ENCODE peak calls at places on chromosomes 3 and 15, in seven cellular contexts. One of them, this sample, is unnamed.

GRCh38 chr3:197027151-197027895 is 2.3 kb downstream of the MELTF start:
- DNase-seq in GM04504: no peak
- DNase-seq in NCI-H2081: no peak
- DNase-seq in AG08396: peak; percentile 19
- DNase-seq in stimulated activated CD4-positive, alpha-beta T cell treated with anti-CD3 and anti-CD28 coated beads, Interleukin-12 subunit alpha, Interleukin-12 subunit beta, amount 100 ng/mL, for 4 hours: no peak
- DNase-seq in upper lobe of right lung: no peak
- DNase-seq in brain microvascular endothelial cell: no peak
- DNase-seq in this sample: no peak

GRCh38 chr3:94132777-94133176 is 69.9 kb downstream of the NSUN3 start:
- DNase-seq in stimulated activated CD4-positive, alpha-beta T cell treated with anti-CD3 and anti-CD28 coated beads, Interleukin-12 subunit alpha, Interleukin-12 subunit beta, amount 100 ng/mL, for 4 hours: no peak
- DNase-seq in GM04504: no peak
- DNase-seq in NCI-H2081: no peak
- DNase-seq in brain microvascular endothelial cell: no peak
- DNase-seq in upper lobe of right lung: no peak
- DNase-seq in AG08396: no peak
- DNase-seq in this sample: no peak

GRCh38 chr3:23128655-23129054 is 74.5 kb upstream of the UBE2E2 start:
- DNase-seq in brain microvascular endothelial cell: no peak
- DNase-seq in upper lobe of right lung: no peak
- DNase-seq in NCI-H2081: no peak
- DNase-seq in AG08396: no peak
- DNase-seq in stimulated activated CD4-positive, alpha-beta T cell treated with anti-CD3 and anti-CD28 coated beads, Interleukin-12 subunit alpha, Interleukin-12 subunit beta, amount 100 ng/mL, for 4 hours: no peak
- DNase-seq in GM04504: no peak
- DNase-seq in this sample: no peak

GRCh38 chr15:33581032-33581431 is 270.3 kb downstream of the RYR3 start:
- DNase-seq in upper lobe of right lung: no peak
- DNase-seq in GM04504: no peak
- DNase-seq in AG08396: no peak
- DNase-seq in brain microvascular endothelial cell: peak; percentile 31
- DNase-seq in NCI-H2081: no peak
- DNase-seq in stimulated activated CD4-positive, alpha-beta T cell treated with anti-CD3 and anti-CD28 coated beads, Interleukin-12 subunit alpha, Interleukin-12 subunit beta, amount 100 ng/mL, for 4 hours: no peak
- DNase-seq in this sample: no peak

GRCh38 chr3:10566451-10566850 is 61.1 kb upstream of the ATP2B2 start:
- DNase-seq in stimulated activated CD4-positive, alpha-beta T cell treated with anti-CD3 and anti-CD28 coated beads, Interleukin-12 subunit alpha, Interleukin-12 subunit beta, amount 100 ng/mL, for 4 hours: no peak
- DNase-seq in NCI-H2081: no peak
- DNase-seq in brain microvascular endothelial cell: no peak
- DNase-seq in upper lobe of right lung: no peak
- DNase-seq in AG08396: no peak
- DNase-seq in GM04504: no peak
- DNase-seq in this sample: no peak

GRCh38 chr3:190048831-190049541 is 71.7 kb downstream of the P3H2 start:
- DNase-seq in NCI-H2081: no peak
- DNase-seq in upper lobe of right lung: no peak
- DNase-seq in brain microvascular endothelial cell: peak; percentile 75
- DNase-seq in AG08396: peak; percentile 27
- DNase-seq in GM04504: peak; percentile 54
- DNase-seq in stimulated activated CD4-positive, alpha-beta T cell treated with anti-CD3 and anti-CD28 coated beads, Interleukin-12 subunit alpha, Interleukin-12 subunit beta, amount 100 ng/mL, for 4 hours: no peak
- DNase-seq in this sample: no peak

GRCh38 chr3:56980798-56981390 is 79.6 kb upstream of the SPATA12 start:
- DNase-seq in GM04504: peak; percentile 97
- DNase-seq in brain microvascular endothelial cell: peak; percentile 99
- DNase-seq in NCI-H2081: no peak
- DNase-seq in upper lobe of right lung: no peak
- DNase-seq in stimulated activated CD4-positive, alpha-beta T cell treated with anti-CD3 and anti-CD28 coated beads, Interleukin-12 subunit alpha, Interleukin-12 subunit beta, amount 100 ng/mL, for 4 hours: peak; percentile 25
- DNase-seq in AG08396: peak; percentile 81
- DNase-seq in this sample: peak; percentile 55

GRCh38 chr3:130934442-130935089 is 40.7 kb downstream of the ATP2C1 start:
- DNase-seq in stimulated activated CD4-positive, alpha-beta T cell treated with anti-CD3 and anti-CD28 coated beads, Interleukin-12 subunit alpha, Interleukin-12 subunit beta, amount 100 ng/mL, for 4 hours: no peak
- DNase-seq in GM04504: no peak
- DNase-seq in brain microvascular endothelial cell: no peak
- DNase-seq in NCI-H2081: no peak
- DNase-seq in upper lobe of right lung: no peak
- DNase-seq in AG08396: no peak
- DNase-seq in this sample: no peak

GRCh38 chr3:189727898-189728297 is 96.7 kb downstream of the TP63 start:
- DNase-seq in brain microvascular endothelial cell: no peak
- DNase-seq in upper lobe of right lung: no peak
- DNase-seq in stimulated activated CD4-positive, alpha-beta T cell treated with anti-CD3 and anti-CD28 coated beads, Interleukin-12 subunit alpha, Interleukin-12 subunit beta, amount 100 ng/mL, for 4 hours: no peak
- DNase-seq in NCI-H2081: no peak
- DNase-seq in GM04504: peak; percentile 46
- DNase-seq in AG08396: no peak
- DNase-seq in this sample: no peak

GRCh38 chr3:122310361-122310760 is 14.7 kb upstream of the CSTA start:
- DNase-seq in AG08396: no peak
- DNase-seq in stimulated activated CD4-positive, alpha-beta T cell treated with anti-CD3 and anti-CD28 coated beads, Interleukin-12 subunit alpha, Interleukin-12 subunit beta, amount 100 ng/mL, for 4 hours: no peak
- DNase-seq in upper lobe of right lung: no peak
- DNase-seq in GM04504: no peak
- DNase-seq in brain microvascular endothelial cell: no peak
- DNase-seq in NCI-H2081: no peak
- DNase-seq in this sample: no peak

GRCh38 chr15:94882071-94882712 is 650.8 kb downstream of the MCTP2 start:
- DNase-seq in AG08396: no peak
- DNase-seq in brain microvascular endothelial cell: no peak
- DNase-seq in NCI-H2081: no peak
- DNase-seq in upper lobe of right lung: no peak
- DNase-seq in GM04504: no peak
- DNase-seq in stimulated activated CD4-positive, alpha-beta T cell treated with anti-CD3 and anti-CD28 coated beads, Interleukin-12 subunit alpha, Interleukin-12 subunit beta, amount 100 ng/mL, for 4 hours: no peak
- DNase-seq in this sample: no peak

GRCh38 chr3:45496550-45496949 is 98.0 kb upstream of the LIMD1 start:
- DNase-seq in brain microvascular endothelial cell: no peak
- DNase-seq in GM04504: no peak
- DNase-seq in NCI-H2081: no peak
- DNase-seq in AG08396: no peak
- DNase-seq in stimulated activated CD4-positive, alpha-beta T cell treated with anti-CD3 and anti-CD28 coated beads, Interleukin-12 subunit alpha, Interleukin-12 subunit beta, amount 100 ng/mL, for 4 hours: no peak
- DNase-seq in upper lobe of right lung: no peak
- DNase-seq in this sample: no peak

GRCh38 chr15:60090747-60091146 is 86.6 kb downstream of the FOXB1 start:
- DNase-seq in GM04504: no peak
- DNase-seq in AG08396: no peak
- DNase-seq in stimulated activated CD4-positive, alpha-beta T cell treated with anti-CD3 and anti-CD28 coated beads, Interleukin-12 subunit alpha, Interleukin-12 subunit beta, amount 100 ng/mL, for 4 hours: no peak
- DNase-seq in brain microvascular endothelial cell: no peak
- DNase-seq in upper lobe of right lung: no peak
- DNase-seq in NCI-H2081: no peak
- DNase-seq in this sample: no peak

GRCh38 chr3:64484289-64484992 is 203.4 kb downstream of the ADAMTS9 start:
- DNase-seq in AG08396: peak; percentile 76
- DNase-seq in stimulated activated CD4-positive, alpha-beta T cell treated with anti-CD3 and anti-CD28 coated beads, Interleukin-12 subunit alpha, Interleukin-12 subunit beta, amount 100 ng/mL, for 4 hours: peak; percentile 59
- DNase-seq in brain microvascular endothelial cell: peak; percentile 70
- DNase-seq in upper lobe of right lung: peak; percentile 73
- DNase-seq in NCI-H2081: peak; percentile 71
- DNase-seq in GM04504: peak; percentile 51
- DNase-seq in this sample: peak; percentile 45

GRCh38 chr3:41065340-41065739 is 134.0 kb upstream of the CTNNB1 start:
- DNase-seq in upper lobe of right lung: no peak
- DNase-seq in AG08396: no peak
- DNase-seq in GM04504: no peak
- DNase-seq in NCI-H2081: no peak
- DNase-seq in brain microvascular endothelial cell: no peak
- DNase-seq in stimulated activated CD4-positive, alpha-beta T cell treated with anti-CD3 and anti-CD28 coated beads, Interleukin-12 subunit alpha, Interleukin-12 subunit beta, amount 100 ng/mL, for 4 hours: no peak
- DNase-seq in this sample: no peak

GRCh38 chr3:105527538-105527937 is 160.8 kb downstream of the ALCAM start:
- DNase-seq in GM04504: no peak
- DNase-seq in upper lobe of right lung: no peak
- DNase-seq in AG08396: no peak
- DNase-seq in brain microvascular endothelial cell: no peak
- DNase-seq in stimulated activated CD4-positive, alpha-beta T cell treated with anti-CD3 and anti-CD28 coated beads, Interleukin-12 subunit alpha, Interleukin-12 subunit beta, amount 100 ng/mL, for 4 hours: no peak
- DNase-seq in NCI-H2081: peak; percentile 92
- DNase-seq in this sample: no peak

GRCh38 chr3:182485306-182485705 is 308.0 kb upstream of the ATP11B start:
- DNase-seq in brain microvascular endothelial cell: no peak
- DNase-seq in stimulated activated CD4-positive, alpha-beta T cell treated with anti-CD3 and anti-CD28 coated beads, Interleukin-12 subunit alpha, Interleukin-12 subunit beta, amount 100 ng/mL, for 4 hours: no peak
- DNase-seq in AG08396: no peak
- DNase-seq in upper lobe of right lung: no peak
- DNase-seq in NCI-H2081: no peak
- DNase-seq in GM04504: no peak
- DNase-seq in this sample: no peak

GRCh38 chr15:73873456-73873855 is at the start of gene TBC1D21:
- DNase-seq in upper lobe of right lung: no peak
- DNase-seq in GM04504: no peak
- DNase-seq in brain microvascular endothelial cell: no peak
- DNase-seq in stimulated activated CD4-positive, alpha-beta T cell treated with anti-CD3 and anti-CD28 coated beads, Interleukin-12 subunit alpha, Interleukin-12 subunit beta, amount 100 ng/mL, for 4 hours: no peak
- DNase-seq in AG08396: no peak
- DNase-seq in NCI-H2081: no peak
- DNase-seq in this sample: no peak

GRCh38 chr3:118110196-118110595 is 924.5 kb downstream of the IGSF11 start:
- DNase-seq in upper lobe of right lung: no peak
- DNase-seq in AG08396: no peak
- DNase-seq in GM04504: no peak
- DNase-seq in NCI-H2081: no peak
- DNase-seq in brain microvascular endothelial cell: no peak
- DNase-seq in stimulated activated CD4-positive, alpha-beta T cell treated with anti-CD3 and anti-CD28 coated beads, Interleukin-12 subunit alpha, Interleukin-12 subunit beta, amount 100 ng/mL, for 4 hours: no peak
- DNase-seq in this sample: no peak

GRCh38 chr3:48952510-48953118 is 34.0 kb downstream of the ARIH2 start:
- DNase-seq in NCI-H2081: peak; percentile 12
- DNase-seq in stimulated activated CD4-positive, alpha-beta T cell treated with anti-CD3 and anti-CD28 coated beads, Interleukin-12 subunit alpha, Interleukin-12 subunit beta, amount 100 ng/mL, for 4 hours: peak; percentile 20
- DNase-seq in GM04504: no peak
- DNase-seq in brain microvascular endothelial cell: no peak
- DNase-seq in AG08396: no peak
- DNase-seq in upper lobe of right lung: no peak
- DNase-seq in this sample: no peak

GRCh38 chr3:176663819-176664218 is 533.5 kb downstream of the TBL1XR1 start:
- DNase-seq in NCI-H2081: peak; percentile 86
- DNase-seq in AG08396: peak; percentile 25
- DNase-seq in GM04504: peak; percentile 51
- DNase-seq in stimulated activated CD4-positive, alpha-beta T cell treated with anti-CD3 and anti-CD28 coated beads, Interleukin-12 subunit alpha, Interleukin-12 subunit beta, amount 100 ng/mL, for 4 hours: no peak
- DNase-seq in brain microvascular endothelial cell: peak; percentile 29
- DNase-seq in upper lobe of right lung: no peak
- DNase-seq in this sample: no peak

GRCh38 chr3:142929109-142929508 is 34.4 kb downstream of the PAQR9 start:
- DNase-seq in AG08396: no peak
- DNase-seq in brain microvascular endothelial cell: peak; percentile 43
- DNase-seq in upper lobe of right lung: no peak
- DNase-seq in GM04504: no peak
- DNase-seq in NCI-H2081: peak; percentile 53
- DNase-seq in stimulated activated CD4-positive, alpha-beta T cell treated with anti-CD3 and anti-CD28 coated beads, Interleukin-12 subunit alpha, Interleukin-12 subunit beta, amount 100 ng/mL, for 4 hours: peak; percentile 28
- DNase-seq in this sample: peak; percentile 30

GRCh38 chr15:80059786-80060489 is 462 bp downstream of the ZFAND6 start:
- DNase-seq in stimulated activated CD4-positive, alpha-beta T cell treated with anti-CD3 and anti-CD28 coated beads, Interleukin-12 subunit alpha, Interleukin-12 subunit beta, amount 100 ng/mL, for 4 hours: peak; percentile 80
- DNase-seq in AG08396: peak; percentile 83
- DNase-seq in brain microvascular endothelial cell: no peak
- DNase-seq in NCI-H2081: peak; percentile 88
- DNase-seq in GM04504: no peak
- DNase-seq in upper lobe of right lung: no peak
- DNase-seq in this sample: peak; percentile 59

GRCh38 chr3:32644380-32644779 is 40.6 kb upstream of the CNOT10 start:
- DNase-seq in NCI-H2081: no peak
- DNase-seq in brain microvascular endothelial cell: no peak
- DNase-seq in AG08396: no peak
- DNase-seq in GM04504: no peak
- DNase-seq in upper lobe of right lung: no peak
- DNase-seq in stimulated activated CD4-positive, alpha-beta T cell treated with anti-CD3 and anti-CD28 coated beads, Interleukin-12 subunit alpha, Interleukin-12 subunit beta, amount 100 ng/mL, for 4 hours: no peak
- DNase-seq in this sample: no peak

GRCh38 chr15:89052474-89052873 is 35.8 kb upstream of the ABHD2 start:
- DNase-seq in upper lobe of right lung: no peak
- DNase-seq in NCI-H2081: no peak
- DNase-seq in stimulated activated CD4-positive, alpha-beta T cell treated with anti-CD3 and anti-CD28 coated beads, Interleukin-12 subunit alpha, Interleukin-12 subunit beta, amount 100 ng/mL, for 4 hours: no peak
- DNase-seq in GM04504: peak; percentile 91
- DNase-seq in AG08396: peak; percentile 68
- DNase-seq in brain microvascular endothelial cell: peak; percentile 95
- DNase-seq in this sample: no peak

GRCh38 chr3:114363554-114364202 is 69.8 kb downstream of the TIGIT start:
- DNase-seq in AG08396: peak; percentile 64
- DNase-seq in GM04504: peak; percentile 59
- DNase-seq in stimulated activated CD4-positive, alpha-beta T cell treated with anti-CD3 and anti-CD28 coated beads, Interleukin-12 subunit alpha, Interleukin-12 subunit beta, amount 100 ng/mL, for 4 hours: no peak
- DNase-seq in brain microvascular endothelial cell: peak; percentile 76
- DNase-seq in NCI-H2081: no peak
- DNase-seq in upper lobe of right lung: no peak
- DNase-seq in this sample: no peak

GRCh38 chr15:38598749-38599148 is 34.1 kb upstream of the RASGRP1 start:
- DNase-seq in stimulated activated CD4-positive, alpha-beta T cell treated with anti-CD3 and anti-CD28 coated beads, Interleukin-12 subunit alpha, Interleukin-12 subunit beta, amount 100 ng/mL, for 4 hours: no peak
- DNase-seq in NCI-H2081: no peak
- DNase-seq in upper lobe of right lung: no peak
- DNase-seq in GM04504: no peak
- DNase-seq in brain microvascular endothelial cell: no peak
- DNase-seq in AG08396: no peak
- DNase-seq in this sample: no peak

GRCh38 chr15:40050788-40051615 is 12.0 kb upstream of the SRP14 start:
- DNase-seq in AG08396: no peak
- DNase-seq in GM04504: no peak
- DNase-seq in brain microvascular endothelial cell: no peak
- DNase-seq in upper lobe of right lung: no peak
- DNase-seq in stimulated activated CD4-positive, alpha-beta T cell treated with anti-CD3 and anti-CD28 coated beads, Interleukin-12 subunit alpha, Interleukin-12 subunit beta, amount 100 ng/mL, for 4 hours: no peak
- DNase-seq in NCI-H2081: no peak
- DNase-seq in this sample: no peak

GRCh38 chr3:129313983-129314756 is 35.5 kb downstream of the HMCES start:
- DNase-seq in AG08396: peak; percentile 66
- DNase-seq in stimulated activated CD4-positive, alpha-beta T cell treated with anti-CD3 and anti-CD28 coated beads, Interleukin-12 subunit alpha, Interleukin-12 subunit beta, amount 100 ng/mL, for 4 hours: no peak
- DNase-seq in GM04504: no peak
- DNase-seq in brain microvascular endothelial cell: no peak
- DNase-seq in NCI-H2081: no peak
- DNase-seq in upper lobe of right lung: no peak
- DNase-seq in this sample: no peak

GRCh38 chr15:61232266-61232665 is 3.2 kb upstream of the RORA start:
- DNase-seq in stimulated activated CD4-positive, alpha-beta T cell treated with anti-CD3 and anti-CD28 coated beads, Interleukin-12 subunit alpha, Interleukin-12 subunit beta, amount 100 ng/mL, for 4 hours: no peak
- DNase-seq in upper lobe of right lung: no peak
- DNase-seq in GM04504: no peak
- DNase-seq in AG08396: no peak
- DNase-seq in NCI-H2081: no peak
- DNase-seq in brain microvascular endothelial cell: no peak
- DNase-seq in this sample: no peak

GRCh38 chr15:69829974-69830373 is 267.7 kb downstream of the TLE3 start:
- DNase-seq in AG08396: no peak
- DNase-seq in brain microvascular endothelial cell: no peak
- DNase-seq in stimulated activated CD4-positive, alpha-beta T cell treated with anti-CD3 and anti-CD28 coated beads, Interleukin-12 subunit alpha, Interleukin-12 subunit beta, amount 100 ng/mL, for 4 hours: no peak
- DNase-seq in upper lobe of right lung: no peak
- DNase-seq in GM04504: no peak
- DNase-seq in NCI-H2081: no peak
- DNase-seq in this sample: no peak